ENCODE peak calls at places on chromosome 12, in eight cellular contexts. C is posterior cingulate gyrus, Q is stromal cell of bone marrow, N is uterus, W is naive B cell, E is fibroblast of pulmonary artery, B is amygdala, U is RWPE2. O is an unnamed sample.

GRCh38 chr12:120649442-120650248 is 9.2 kb downstream of the CABP1 start:
- DNase-seq in C (no peak), Q (no peak), N (no peak), W (no peak), E (no peak), B (peak), U (no peak), O (peak)

GRCh38 chr12:78970041-78970440 is 105.5 kb downstream of the SYT1 start:
- DNase-seq in C (no peak), Q (no peak), N (no peak), W (no peak), E (no peak), B (no peak), U (no peak), O (no peak)

GRCh38 chr12:131561891-131562684 is 148.8 kb upstream of the SFSWAP start:
- DNase-seq in C (no peak), Q (no peak), N (no peak), W (no peak), E (no peak), B (no peak), U (no peak), O (no peak)

GRCh38 chr12:81170072-81170471 is 92.2 kb downstream of the ACSS3 start:
- DNase-seq in C (no peak), Q (no peak), N (no peak), W (no peak), E (peak), B (no peak), U (no peak), O (no peak)

GRCh38 chr12:29104495-29104894 is 44.6 kb upstream of the FAR2 start:
- DNase-seq in C (no peak), Q (no peak), N (no peak), W (no peak), E (no peak), B (no peak), U (no peak), O (peak)

GRCh38 chr12:28780096-28780495 is 369.0 kb upstream of the FAR2 start:
- DNase-seq in C (no peak), Q (peak), N (no peak), W (no peak), E (peak), B (no peak), U (no peak), O (peak)

GRCh38 chr12:3218150-3218845 is 141.1 kb downstream of the TSPAN9 start:
- DNase-seq in C (no peak), Q (peak), N (peak), W (no peak), E (peak), B (peak), U (peak), O (no peak)

GRCh38 chr12:66296171-66296683 is 6.1 kb upstream of the HELB start:
- DNase-seq in C (no peak), Q (no peak), N (no peak), W (no peak), E (no peak), B (no peak), U (no peak), O (no peak)

GRCh38 chr12:112606611-112607366 is 184.8 kb upstream of the RPH3A start:
- DNase-seq in C (no peak), Q (no peak), N (no peak), W (no peak), E (no peak), B (no peak), U (no peak), O (peak)